ENCODE peak calls at places on chromosomes 2 and 18, in five cellular contexts. I is WERI-Rb-1, V is GM23338, F is body of pancreas, A is astrocyte. K is an unnamed sample.

GRCh38 chr2:54771166-54771565 is 47.7 kb downstream of the EML6 start:
- DNase-seq in I (no peak), V (no peak), F (no peak), A (peak), K (no peak)

GRCh38 chr2:171837736-171838135 is 56.3 kb downstream of the SLC25A12 start:
- DNase-seq in I (no peak), V (no peak), F (no peak), A (no peak), K (no peak)

GRCh38 chr18:41526046-41526445 is 429.0 kb upstream of the PIK3C3 start:
- DNase-seq in I (no peak), V (no peak), F (no peak), A (no peak), K (no peak)

GRCh38 chr2:33510589-33510968 is 34.1 kb downstream of the RASGRP3 start:
- DNase-seq in I (no peak), V (no peak), F (no peak), A (peak), K (no peak)

GRCh38 chr2:63856302-63856600 is 14.6 kb downstream of the UGP2 start:
- DNase-seq in I (no peak), V (no peak), F (no peak), A (no peak), K (no peak)

GRCh38 chr18:35942661-35943060 is 29.8 kb upstream of the RMP24 start:
- DNase-seq in I (no peak), V (no peak), F (no peak), A (no peak), K (no peak)

GRCh38 chr2:43133708-43134570 is 92.5 kb downstream of the ZFP36L2 start:
- DNase-seq in I (no peak), V (no peak), F (peak), A (no peak), K (no peak)

GRCh38 chr2:197576631-197577030 is 60.8 kb downstream of the MOB4 start:
- DNase-seq in I (no peak), V (no peak), F (no peak), A (peak), K (no peak)

GRCh38 chr2:216694201-216694825 is 1.0 kb downstream of the IGFBP5 start:
- DNase-seq in I (peak), V (peak), F (peak), A (peak), K (peak)

GRCh38 chr2:77746780-77747179 is 224.6 kb upstream of the LRRTM4 start:
- DNase-seq in I (no peak), V (no peak), F (no peak), A (no peak), K (no peak)

GRCh38 chr18:49966090-49966489 is 152.8 kb upstream of the ACAA2 start:
- DNase-seq in I (no peak), V (no peak), F (no peak), A (no peak), K (no peak)

GRCh38 chr2:6866239-6866745 is 585 bp upstream of the CMPK2 start:
- DNase-seq in I (peak), V (peak), F (peak), A (peak), K (no peak)

GRCh38 chr18:41938445-41938844 is 16.6 kb upstream of the PIK3C3 start:
- DNase-seq in I (no peak), V (peak), F (no peak), A (peak), K (no peak)

GRCh38 chr2:190635781-190636180 is 13.1 kb upstream of the NAB1 start:
- DNase-seq in I (no peak), V (no peak), F (no peak), A (no peak), K (no peak)

GRCh38 chr2:130307850-130308249 is 34.8 kb upstream of the IMP4 start:
- DNase-seq in I (no peak), V (no peak), F (no peak), A (no peak), K (no peak)

GRCh38 chr2:102442967-102443828 is 20.2 kb downstream of the IL18RAP start:
- DNase-seq in I (no peak), V (peak), F (no peak), A (peak), K (no peak)

GRCh38 chr2:64067326-64067725 is 48.1 kb upstream of the VPS54 start:
- DNase-seq in I (no peak), V (peak), F (no peak), A (no peak), K (no peak)

GRCh38 chr2:215414674-215415073 is 21.2 kb downstream of the FN1 start:
- DNase-seq in I (no peak), V (peak), F (no peak), A (no peak), K (no peak)

GRCh38 chr2:190805843-190806242 is 74.8 kb upstream of the GLS start:
- DNase-seq in I (no peak), V (no peak), F (no peak), A (no peak), K (no peak)

GRCh38 chr2:146879882-146880281 is 964.9 kb upstream of the ACVR2A start:
- DNase-seq in I (no peak), V (no peak), F (no peak), A (no peak), K (no peak)

GRCh38 chr2:210591663-210592062 is 35.3 kb downstream of the CPS1 start:
- DNase-seq in I (no peak), V (no peak), F (no peak), A (no peak), K (no peak)

GRCh38 chr18:57915848-57916596 is 112.9 kb upstream of the ATP8B1 start:
- DNase-seq in I (peak), V (no peak), F (peak), A (no peak), K (no peak)

GRCh38 chr18:52452427-52452826 is 112.4 kb downstream of the DCC start:
- DNase-seq in I (no peak), V (no peak), F (no peak), A (no peak), K (no peak)

GRCh38 chr2:134836986-134837385 is 1.4 kb upstream of the ACMSD start:
- DNase-seq in I (no peak), V (no peak), F (no peak), A (peak), K (no peak)

GRCh38 chr2:70443078-70443465 is 110.6 kb downstream of the TGFA start:
- DNase-seq in I (no peak), V (no peak), F (no peak), A (no peak), K (no peak)

GRCh38 chr2:215579809-215580208 is 143.9 kb upstream of the FN1 start:
- DNase-seq in I (no peak), V (no peak), F (no peak), A (peak), K (no peak)

DNA sequence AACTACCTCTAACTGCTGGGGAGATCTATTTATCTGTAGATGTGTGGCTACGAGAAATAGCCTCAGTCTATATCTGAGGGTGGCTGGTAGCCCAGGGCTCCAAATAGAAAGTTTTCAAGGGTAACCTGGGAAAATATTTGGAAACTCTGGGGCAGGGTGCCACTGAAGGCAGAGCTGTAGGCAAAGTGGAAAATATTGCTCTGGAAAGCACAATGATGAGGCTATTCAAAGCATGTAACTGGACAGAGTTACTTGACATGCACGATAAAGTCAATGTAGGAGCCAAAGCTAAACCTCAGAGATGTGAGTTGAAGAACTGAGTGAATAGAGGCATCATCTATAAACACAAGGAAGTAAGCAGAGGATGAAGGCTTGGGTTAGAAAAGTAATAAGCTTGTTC is 171.7 kb downstream of the MBD2 start:
- DNase-seq in I (no peak), V (no peak), F (no peak), A (no peak), K (no peak)
- H3K27ac ChIP-seq in I (no peak), V (no peak), F (no peak), A (no peak), K (no peak)

GRCh38 chr2:105749583-105750399 is 5.1 kb downstream of the NCK2 start:
- DNase-seq in I (no peak), V (no peak), F (no peak), A (peak), K (no peak)

GRCh38 chr2:105748564-105748963 is 3.9 kb downstream of the NCK2 start:
- DNase-seq in I (no peak), V (no peak), F (no peak), A (no peak), K (no peak)

GRCh38 chr2:105752691-105753090 is 8.0 kb downstream of the NCK2 start:
- DNase-seq in I (no peak), V (no peak), F (no peak), A (no peak), K (no peak)

GRCh38 chr2:105751272-105751671 is 6.6 kb downstream of the NCK2 start:
- DNase-seq in I (no peak), V (no peak), F (no peak), A (no peak), K (no peak)

GRCh38 chr2:105750735-105751134 is 6.0 kb downstream of the NCK2 start:
- DNase-seq in I (no peak), V (no peak), F (no peak), A (no peak), K (no peak)
- H3K27ac ChIP-seq in I (no peak), V (no peak), F (no peak), A (no peak), K (no peak)

GRCh38 chr2:112151275-112151674 is 13.1 kb downstream of the FBLN7 start:
- DNase-seq in I (no peak), V (no peak), F (no peak), A (no peak), K (no peak)

GRCh38 chr2:112150447-112150846 is 12.3 kb downstream of the FBLN7 start:
- DNase-seq in I (no peak), V (no peak), F (no peak), A (peak), K (no peak)

GRCh38 chr2:112151701-112152440 is 13.7 kb downstream of the FBLN7 start:
- DNase-seq in I (no peak), V (no peak), F (no peak), A (no peak), K (no peak)

GRCh38 chr2:112149866-112150435 is 11.8 kb downstream of the FBLN7 start:
- DNase-seq in I (no peak), V (no peak), F (no peak), A (no peak), K (no peak)

GRCh38 chr2:112150851-112151250 is 12.7 kb downstream of the FBLN7 start:
- DNase-seq in I (no peak), V (no peak), F (no peak), A (no peak), K (no peak)
- H3K27ac ChIP-seq in I (no peak), V (no peak), F (no peak), A (peak), K (no peak)

DNA sequence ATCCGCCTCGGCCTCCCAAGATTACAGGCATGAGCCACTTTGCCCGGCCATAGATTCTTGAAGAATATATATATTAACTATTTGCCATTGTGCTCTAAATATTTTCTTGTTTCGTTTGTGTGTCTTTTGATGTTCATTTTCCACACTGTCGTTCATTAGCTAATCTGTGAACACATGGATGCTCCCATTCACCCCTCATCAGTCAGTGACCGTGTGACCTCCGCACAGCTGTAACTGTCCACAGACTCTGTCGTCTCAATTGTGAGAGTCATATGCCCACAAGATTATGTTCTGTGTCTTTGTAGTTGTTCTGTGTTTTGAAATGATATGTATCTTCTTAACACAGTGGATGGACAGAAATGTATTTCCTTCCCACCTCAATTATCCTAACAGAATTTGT is 29.6 kb downstream of the RAMP1 start:
- DNase-seq in I (no peak), V (no peak), F (no peak), A (no peak), K (peak)
- H3K27ac ChIP-seq in I (no peak), V (no peak), F (peak), A (no peak), K (no peak)

GRCh38 chr2:110116033-110116710 is 550 bp upstream of the MALL start:
- DNase-seq in I (peak), V (peak), F (peak), A (peak), K (peak)
- H3K27ac ChIP-seq in I (no peak), V (no peak), F (peak), A (no peak), K (no peak)

GRCh38 chr2:60550151-60550983 is 3.1 kb downstream of the BCL11A start:
- DNase-seq in I (peak), V (peak), F (peak), A (peak), K (peak)

GRCh38 chr2:60550984-60551240 is 2.5 kb downstream of the BCL11A start:
- DNase-seq in I (no peak), V (no peak), F (no peak), A (no peak), K (no peak)

GRCh38 chr2:60551241-60552095 is 2.0 kb downstream of the BCL11A start:
- DNase-seq in I (peak), V (peak), F (peak), A (peak), K (peak)

GRCh38 chr2:60549250-60550150 is 4.0 kb downstream of the BCL11A start:
- DNase-seq in I (peak), V (peak), F (peak), A (no peak), K (no peak)

GRCh38 chr2:60548844-60549243 is 4.6 kb downstream of the BCL11A start:
- DNase-seq in I (no peak), V (peak), F (no peak), A (no peak), K (no peak)
- H3K27ac ChIP-seq in I (peak), V (peak), F (peak), A (peak), K (no peak)

DNA sequence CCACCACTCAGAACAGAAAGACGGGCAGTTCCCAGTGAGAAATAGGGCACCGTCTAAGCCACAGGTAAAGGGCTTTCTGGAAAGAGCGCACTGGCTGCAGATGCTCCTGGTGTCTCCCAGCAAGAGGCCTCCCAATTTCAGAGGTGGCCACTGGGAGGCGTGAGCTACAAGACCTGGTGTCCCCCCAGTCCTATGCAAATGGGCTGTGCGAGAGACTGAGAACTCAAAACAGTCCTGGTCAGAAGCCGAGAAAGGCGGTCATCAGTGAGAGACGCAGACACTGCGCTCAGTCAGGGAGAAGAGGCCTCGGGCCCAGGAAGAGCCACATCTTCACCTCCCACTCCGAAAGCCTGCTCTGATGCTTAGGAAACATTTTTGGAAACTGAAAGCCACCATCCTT is 179.5 kb downstream of the EIPR1 start:
- DNase-seq in I (peak), V (peak), F (no peak), A (no peak), K (no peak)
- H3K27ac ChIP-seq in I (no peak), V (peak), F (no peak), A (no peak), K (no peak)

GRCh38 chr2:159101755-159102489 is 133.5 kb downstream of the TANC1 start:
- DNase-seq in I (no peak), V (no peak), F (no peak), A (no peak), K (no peak)

GRCh38 chr2:159098374-159098773 is 129.9 kb downstream of the TANC1 start:
- DNase-seq in I (no peak), V (no peak), F (no peak), A (no peak), K (no peak)

GRCh38 chr2:159095813-159096212 is 127.4 kb downstream of the TANC1 start:
- DNase-seq in I (no peak), V (no peak), F (no peak), A (no peak), K (no peak)

GRCh38 chr2:159096896-159097295 is 128.5 kb downstream of the TANC1 start:
- DNase-seq in I (no peak), V (no peak), F (no peak), A (no peak), K (no peak)

DNA sequence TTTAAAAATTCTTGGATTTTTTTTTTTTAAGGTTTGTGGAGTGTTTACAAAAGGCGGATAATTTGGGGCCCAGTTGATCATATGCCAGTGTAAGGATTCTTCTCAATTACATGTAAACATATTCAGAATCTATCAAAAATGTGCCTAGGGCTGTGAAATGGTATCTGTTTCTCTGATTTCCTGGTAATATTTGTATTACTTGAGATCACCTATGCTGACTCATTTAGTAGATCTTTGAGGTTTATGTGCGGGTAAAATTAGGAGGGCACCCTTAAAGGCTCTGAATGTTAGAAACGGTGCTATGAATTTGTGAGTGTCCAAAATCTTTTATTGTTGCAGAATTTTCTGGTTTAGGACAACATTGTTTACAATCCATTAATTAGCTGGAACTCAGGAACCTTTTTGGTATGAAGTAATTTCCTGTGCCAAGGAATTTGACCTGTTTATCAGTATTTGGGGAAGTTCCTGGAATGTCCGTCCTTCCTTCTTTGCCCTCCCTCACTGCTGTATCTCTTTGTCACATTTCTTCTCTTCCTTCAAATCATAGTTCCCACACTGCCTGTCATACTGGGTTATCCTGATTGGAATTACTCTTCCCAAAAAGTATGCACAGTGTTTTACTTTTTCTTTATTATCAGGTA is 130.5 kb downstream of the TANC1 start:
- DNase-seq in I (no peak), V (no peak), F (no peak), A (peak), K (no peak)
- H3K27ac ChIP-seq in I (no peak), V (no peak), F (peak), A (peak), K (no peak)

DNA sequence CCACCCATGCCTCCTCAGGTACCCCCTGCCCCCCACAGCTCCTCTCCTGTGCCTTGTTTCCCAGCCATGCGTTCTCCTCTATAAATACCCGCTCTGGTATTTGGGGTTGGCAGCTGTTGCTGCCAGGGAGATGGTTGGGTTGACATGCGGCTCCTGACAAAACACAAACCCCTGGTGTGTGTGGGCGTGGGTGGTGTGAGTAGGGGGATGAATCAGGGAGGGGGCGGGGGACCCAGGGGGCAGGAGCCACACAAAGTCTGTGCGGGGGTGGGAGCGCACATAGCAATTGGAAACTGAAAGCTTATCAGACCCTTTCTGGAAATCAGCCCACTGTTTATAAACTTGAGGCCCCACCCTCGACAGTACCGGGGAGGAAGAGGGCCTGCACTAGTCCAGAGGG is 803 bp upstream of the DES start:
- DNase-seq in I (no peak), V (no peak), F (no peak), A (no peak), K (no peak)
- H3K27ac ChIP-seq in I (no peak), V (no peak), F (no peak), A (no peak), K (no peak)